ENCODE peak calls at places on chromosome 21, in six cellular contexts. S is GM12878, N is K562, P is A549, I is endothelial cell of umbilical vein, O is HepG2. T is an unnamed sample.

GRCh38 chr21:25790122-25790951 is 55.6 kb downstream of the GABPA start:
- DNase-seq in S (no peak), N (peak; percentile 11), P (peak; percentile 44), I (peak; percentile 63), O (peak; percentile 19), T (peak; percentile 40)

GRCh38 chr21:24781146-24781545 is 826.1 kb downstream of the MRPL39 start:
- DNase-seq in S (no peak), N (no peak), P (no peak), I (no peak), O (no peak), T (no peak)

GRCh38 chr21:42493109-42494060 is 2.6 kb downstream of the RSPH1 start:
- DNase-seq in S (no peak), N (no peak), P (no peak), I (no peak), O (no peak), T (no peak)

GRCh38 chr21:32921632-32922230 is 104.0 kb upstream of the OLIG2 start:
- DNase-seq in S (no peak), N (peak; percentile 67), P (peak; percentile 12), I (peak; percentile 6), O (no peak), T (peak; percentile 48)

GRCh38 chr21:16535100-16535418 is 805.3 kb downstream of the USP25 start:
- DNase-seq in S (no peak), N (no peak), P (peak; percentile 82), I (peak; percentile 61), O (no peak), T (no peak)

GRCh38 chr21:33058468-33059318 is 11.2 kb upstream of the OLIG1 start:
- DNase-seq in S (no peak), N (no peak), P (no peak), I (no peak), O (no peak), T (peak; percentile 72)

GRCh38 chr21:29586696-29587095 is 288.0 kb downstream of the BACH1 start:
- DNase-seq in S (no peak), N (no peak), P (no peak), I (no peak), O (no peak), T (no peak)

GRCh38 chr21:37136261-37136660 is 63.2 kb downstream of the TTC3 start:
- DNase-seq in S (no peak), N (no peak), P (no peak), I (no peak), O (no peak), T (no peak)

GRCh38 chr21:37338671-37339526 is 27.7 kb upstream of the DYRK1A start:
- DNase-seq in S (no peak), N (peak; percentile 71), P (peak; percentile 93), I (peak; percentile 76), O (peak; percentile 79), T (peak; percentile 34)

GRCh38 chr21:40013001-40013735 is 145.9 kb downstream of the PCP4 start:
- DNase-seq in S (no peak), N (no peak), P (no peak), I (no peak), O (no peak), T (no peak)

GRCh38 chr21:42755766-42756579 is 102.6 kb downstream of the PDE9A start:
- DNase-seq in S (no peak), N (peak; percentile 35), P (no peak), I (no peak), O (no peak), T (no peak)

GRCh38 chr21:27291006-27291405 is 324.1 kb upstream of the ADAMTS5 start:
- DNase-seq in S (no peak), N (no peak), P (no peak), I (no peak), O (no peak), T (no peak)

GRCh38 chr21:31490471-31490870 is 146.4 kb upstream of the TIAM1 start:
- DNase-seq in S (no peak), N (peak; percentile 79), P (peak; percentile 6), I (no peak), O (no peak), T (peak; percentile 6)

GRCh38 chr21:43881283-43881682 is 16.3 kb downstream of the AGPAT3 start:
- DNase-seq in S (no peak), N (no peak), P (no peak), I (no peak), O (no peak), T (no peak)

GRCh38 chr21:17250651-17251294 is 262.1 kb upstream of the CXADR start:
- DNase-seq in S (no peak), N (no peak), P (no peak), I (peak; percentile 4), O (no peak), T (no peak)

GRCh38 chr21:31623664-31624063 is 35.8 kb upstream of the SOD1 start:
- DNase-seq in S (no peak), N (peak; percentile 39), P (no peak), I (peak; percentile 8), O (no peak), T (peak; percentile 16)

GRCh38 chr21:16608209-16608830 is 878.5 kb downstream of the USP25 start:
- DNase-seq in S (no peak), N (no peak), P (peak; percentile 27), I (no peak), O (peak; percentile 1), T (no peak)

GRCh38 chr21:34642211-34643075 is 26.4 kb upstream of the CLIC6 start:
- DNase-seq in S (peak; percentile 87), N (no peak), P (no peak), I (no peak), O (no peak), T (peak; percentile 39)

GRCh38 chr21:42684109-42684916 is 30.9 kb downstream of the PDE9A start:
- DNase-seq in S (no peak), N (no peak), P (no peak), I (no peak), O (no peak), T (peak; percentile 81)

GRCh38 chr21:43600642-43601397 is 58.5 kb downstream of the HSF2BP start:
- DNase-seq in S (no peak), N (no peak), P (peak; percentile 72), I (no peak), O (no peak), T (no peak)

GRCh38 chr21:42990251-42990650 is 15.9 kb downstream of the PKNOX1 start:
- DNase-seq in S (no peak), N (no peak), P (no peak), I (no peak), O (no peak), T (no peak)

GRCh38 chr21:34157456-34158025 is 84.2 kb downstream of the MRPS6 start:
- DNase-seq in S (no peak), N (no peak), P (no peak), I (no peak), O (no peak), T (no peak)

GRCh38 chr21:25456672-25457071 is 150.6 kb downstream of the MRPL39 start:
- DNase-seq in S (peak; percentile 77), N (no peak), P (no peak), I (peak; percentile 49), O (no peak), T (no peak)

GRCh38 chr21:37829447-37829846 is 86.8 kb downstream of the KCNJ6 start:
- DNase-seq in S (no peak), N (no peak), P (peak; percentile 52), I (no peak), O (peak; percentile 23), T (peak; percentile 15)

GRCh38 chr21:33023574-33024277 is 2.0 kb upstream of the OLIG2 start:
- DNase-seq in S (no peak), N (no peak), P (no peak), I (no peak), O (no peak), T (no peak)

GRCh38 chr21:44006017-44006624 is 6.0 kb upstream of the TRAPPC10 start:
- DNase-seq in S (no peak), N (no peak), P (peak; percentile 77), I (peak; percentile 56), O (no peak), T (no peak)

GRCh38 chr21:32611471-32611997 is 643 bp downstream of the CFAP298 start:
- DNase-seq in S (no peak), N (peak; percentile 50), P (no peak), I (peak; percentile 39), O (no peak), T (peak; percentile 63)

GRCh38 chr21:37367301-37367757 is 756 bp downstream of the DYRK1A start:
- DNase-seq in S (no peak), N (peak; percentile 55), P (no peak), I (no peak), O (no peak), T (no peak)

GRCh38 chr21:31999810-32000468 is 127.1 kb downstream of the HUNK start:
- DNase-seq in S (no peak), N (no peak), P (no peak), I (no peak), O (no peak), T (no peak)

GRCh38 chr21:46066843-46067331 is 31.0 kb upstream of the COL6A2 start:
- DNase-seq in S (no peak), N (no peak), P (no peak), I (no peak), O (no peak), T (no peak)
- H3K4me3 ChIP-seq in S (no peak overlapping the region), N (no peak overlapping the region), P (no peak overlapping the region), I (no peak overlapping the region), O (no peak overlapping the region), T (no peak overlapping the region)

GRCh38 chr21:45076245-45076661 is 1.9 kb downstream of the ADARB1 start:
- DNase-seq in S (no peak), N (no peak), P (no peak), I (no peak), O (peak; percentile 14), T (peak; percentile 29)
- TF ChIP-seq MYC in S (no peak), N (no peak), P (no peak), I (no peak), O (no peak), T (no peak)

GRCh38 chr21:14763695-14764064 is 217.6 kb upstream of the SAMSN1 start:
- DNase-seq in S (no peak), N (no peak), P (no peak), I (no peak), O (no peak), T (no peak)
- H3K4me3 ChIP-seq in S (peak overlapping the region; percentile 25), N (no peak overlapping the region), P (no peak overlapping the region), I (no peak overlapping the region), O (no peak overlapping the region), T (no peak overlapping the region)

GRCh38 chr21:46061950-46062349 is 36.0 kb upstream of the COL6A2 start:
- DNase-seq in S (no peak), N (no peak), P (no peak), I (no peak), O (no peak), T (no peak)

GRCh38 chr21:46062471-46063211 is 35.3 kb upstream of the COL6A2 start:
- DNase-seq in S (no peak), N (no peak), P (no peak), I (no peak), O (no peak), T (no peak)

GRCh38 chr21:46064870-46065214 is 33.1 kb upstream of the COL6A2 start:
- DNase-seq in S (no peak), N (no peak), P (no peak), I (no peak), O (no peak), T (no peak)

GRCh38 chr21:46063734-46064680 is 33.9 kb upstream of the COL6A2 start:
- DNase-seq in S (no peak), N (no peak), P (no peak), I (no peak), O (no peak), T (no peak)

DNA sequence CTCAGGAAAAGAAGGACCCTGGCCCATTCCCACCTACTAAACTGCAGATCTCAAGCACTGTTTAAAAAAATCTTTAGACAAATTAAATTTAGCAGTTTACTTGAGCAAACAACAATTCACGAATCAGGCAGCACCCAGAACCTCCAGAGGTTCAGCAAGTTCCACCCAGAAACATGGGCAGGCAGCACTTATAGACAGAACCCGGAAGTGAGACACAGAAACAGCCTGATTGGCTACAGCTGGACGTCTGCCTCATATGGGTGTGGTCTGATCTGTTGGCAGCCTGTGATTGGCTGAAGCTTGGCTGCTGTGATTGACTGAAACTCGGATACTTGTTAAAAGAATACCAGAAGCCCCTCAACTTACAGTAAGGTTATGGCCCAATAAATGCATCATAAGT is 34.7 kb upstream of the COL6A2 start:
- DNase-seq in S (no peak), N (peak; percentile 66), P (peak; percentile 23), I (no peak), O (no peak), T (no peak)
- TF ChIP-seq MYC in S (no peak), N (no peak), P (no peak), I (no peak), O (no peak), T (no peak)